ENCODE peak calls at places on chromosomes 11 and 22, in five cellular contexts. U, Z, K, C and V are unnamed samples.

GRCh38 chr11:120525285-120526085 is 13.9 kb downstream of the GRIK4 start:
- DNase-seq in K (no peak), Z (peak; percentile 56), C (no peak), U (no peak), V (no peak)

GRCh38 chr11:135061166-135061565 is 649.1 kb upstream of the B3GAT1 start:
- DNase-seq in U (no peak), C (no peak), Z (no peak), K (no peak), V (no peak)

GRCh38 chr22:24180316-24181087 is 785 bp upstream of the SUSD2 start:
- DNase-seq in Z (no peak), K (no peak), C (no peak), U (peak; percentile 22), V (no peak)

GRCh38 chr11:8941341-8942103 is 1.3 kb downstream of the ASCL3 start:
- DNase-seq in K (no peak), U (no peak), Z (no peak), C (no peak), V (no peak)

GRCh38 chr11:6755303-6755952 is 16.3 kb downstream of the OR2AG2 start:
- DNase-seq in Z (peak; percentile 43), C (no peak), K (no peak), U (no peak), V (peak; percentile 36)

GRCh38 chr11:23284626-23285025 is 424.4 kb upstream of the CCDC179 start:
- DNase-seq in C (no peak), K (no peak), Z (no peak), U (no peak), V (peak; percentile 65)

GRCh38 chr11:119747868-119748660 is 19.1 kb upstream of the NECTIN1 start:
- DNase-seq in Z (no peak), C (no peak), K (no peak), U (no peak), V (no peak)

GRCh38 chr11:2301631-2302272 is at the start of the genes C11orf21 and TSPAN32:
- DNase-seq in Z (peak; percentile 25), U (peak; percentile 63), C (no peak), K (no peak), V (peak; percentile 62)

GRCh38 chr11:18704045-18704645 is 5.6 kb downstream of the TMEM86A start:
- DNase-seq in K (no peak), U (no peak), C (no peak), Z (no peak), V (no peak)

GRCh38 chr22:37177755-37178154 is 10.3 kb downstream of the C1QTNF6 start:
- DNase-seq in C (no peak), U (no peak), K (no peak), Z (no peak), V (no peak)

GRCh38 chr11:85705805-85706204 is 19.8 kb upstream of the CCDC89 start:
- DNase-seq in K (no peak), C (no peak), U (no peak), Z (no peak), V (no peak)

GRCh38 chr11:27459191-27459590 is 13.4 kb downstream of the LGR4 start:
- DNase-seq in Z (no peak), K (no peak), C (no peak), U (no peak), V (no peak)

GRCh38 chr11:70539360-70540095 is 141.2 kb downstream of the CTTN start:
- DNase-seq in K (no peak), C (no peak), U (no peak), Z (no peak), V (no peak)

GRCh38 chr22:42492323-42492690 is 27.3 kb downstream of the RRP7A start:
- DNase-seq in Z (no peak), U (no peak), C (no peak), K (no peak), V (no peak)

GRCh38 chr11:69471329-69472052 is 10.0 kb upstream of the LINC01488 start:
- DNase-seq in C (no peak), Z (no peak), K (no peak), U (no peak), V (peak; percentile 13)

GRCh38 chr22:22902247-22902962 is 14.8 kb downstream of the IGLL5 start:
- DNase-seq in C (no peak), U (no peak), Z (no peak), K (peak; percentile 4), V (no peak)

GRCh38 chr11:2538951-2539735 is 94.3 kb downstream of the KCNQ1 start:
- DNase-seq in Z (no peak), C (no peak), K (peak; percentile 1), U (no peak), V (no peak)

GRCh38 chr22:27135582-27135981 is 478.2 kb downstream of the MIAT start:
- DNase-seq in U (no peak), C (no peak), Z (no peak), K (no peak), V (peak; percentile 89)

GRCh38 chr22:19865141-19865829 is 10.6 kb upstream of the GNB1L start:
- DNase-seq in Z (no peak), U (no peak), K (no peak), C (no peak), V (no peak)

GRCh38 chr11:18706330-18707243 is 8.0 kb downstream of the TMEM86A start:
- DNase-seq in U (peak; percentile 49), Z (peak; percentile 75), C (peak; percentile 40), K (peak; percentile 79), V (peak; percentile 36)

GRCh38 chr11:82682003-82682751 is 51.5 kb downstream of the FAM181B start:
- DNase-seq in C (peak; percentile 80), U (no peak), Z (peak; percentile 20), K (peak; percentile 4), V (peak; percentile 80)

GRCh38 chr11:91822805-91823204 is 401.8 kb upstream of the FAT3 start:
- DNase-seq in C (no peak), K (no peak), Z (no peak), U (no peak), V (no peak)

GRCh38 chr11:4465411-4465810 is 16.3 kb downstream of the OR52K2 start:
- DNase-seq in U (no peak), Z (no peak), K (no peak), C (no peak), V (no peak)
- TF ChIP-seq CTCF in U (no peak), Z (no peak), K (no peak), C (no peak), V (no peak)

GRCh38 chr11:122668562-122669090 is 13.1 kb downstream of the UBASH3B start:
- DNase-seq in C (no peak), Z (no peak), U (no peak), K (no peak), V (peak; percentile 66)
- H3K4me3 ChIP-seq in C (no peak overlapping the region), Z (no peak overlapping the region), U (no peak overlapping the region), K (no peak overlapping the region), V (no peak overlapping the region)

DNA sequence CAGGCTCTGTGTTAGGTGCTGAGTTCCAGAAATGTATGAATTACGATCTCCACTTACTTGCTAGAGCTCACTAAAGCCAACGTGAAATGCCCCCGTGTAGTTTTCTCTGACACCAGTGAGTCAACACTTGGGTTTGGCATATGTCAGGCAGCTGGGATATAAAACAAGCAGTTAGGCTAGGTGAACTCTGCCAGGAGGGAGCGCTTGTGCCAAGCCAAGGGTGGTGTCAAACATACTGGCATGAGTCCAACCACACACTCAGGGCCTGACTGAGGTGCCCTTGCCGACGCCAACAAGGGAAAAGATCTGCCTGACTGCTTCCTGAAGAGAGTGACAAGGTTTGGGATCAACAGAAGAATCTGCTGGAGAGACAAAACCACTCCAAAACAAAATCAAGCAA is 167.8 kb upstream of the NARS2 start:
- DNase-seq in U (peak; percentile 67), C (peak; percentile 85), K (peak; percentile 98), Z (peak; percentile 89), V (no peak)
- TF ChIP-seq CTCF in U (no peak), C (no peak), K (no peak), Z (no peak), V (no peak)

DNA sequence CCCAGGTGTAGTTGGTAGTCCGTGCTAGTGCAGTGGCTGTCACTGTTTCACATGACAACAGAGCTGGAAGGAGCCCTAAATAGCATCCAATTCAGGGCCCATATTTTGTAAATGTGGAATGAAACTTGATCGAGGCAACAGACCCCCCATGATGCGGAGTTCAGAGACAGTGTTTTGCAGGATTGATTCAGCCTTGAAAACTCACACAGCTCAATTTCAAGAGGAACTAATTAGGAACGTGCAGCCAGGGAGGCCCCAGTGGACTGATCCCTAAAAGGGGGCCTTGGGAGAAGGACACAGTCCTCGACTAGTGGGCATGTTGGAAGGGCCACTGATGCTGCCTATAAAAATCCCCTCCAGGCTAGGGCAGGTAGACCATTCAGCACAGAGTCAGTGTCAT is 61.0 kb upstream of the TTC12 start:
- DNase-seq in U (no peak), K (no peak), C (no peak), Z (no peak), V (no peak)
- H3K4me3 ChIP-seq in U (no peak overlapping the region), K (no peak overlapping the region), C (no peak overlapping the region), Z (no peak overlapping the region), V (no peak overlapping the region)

DNA sequence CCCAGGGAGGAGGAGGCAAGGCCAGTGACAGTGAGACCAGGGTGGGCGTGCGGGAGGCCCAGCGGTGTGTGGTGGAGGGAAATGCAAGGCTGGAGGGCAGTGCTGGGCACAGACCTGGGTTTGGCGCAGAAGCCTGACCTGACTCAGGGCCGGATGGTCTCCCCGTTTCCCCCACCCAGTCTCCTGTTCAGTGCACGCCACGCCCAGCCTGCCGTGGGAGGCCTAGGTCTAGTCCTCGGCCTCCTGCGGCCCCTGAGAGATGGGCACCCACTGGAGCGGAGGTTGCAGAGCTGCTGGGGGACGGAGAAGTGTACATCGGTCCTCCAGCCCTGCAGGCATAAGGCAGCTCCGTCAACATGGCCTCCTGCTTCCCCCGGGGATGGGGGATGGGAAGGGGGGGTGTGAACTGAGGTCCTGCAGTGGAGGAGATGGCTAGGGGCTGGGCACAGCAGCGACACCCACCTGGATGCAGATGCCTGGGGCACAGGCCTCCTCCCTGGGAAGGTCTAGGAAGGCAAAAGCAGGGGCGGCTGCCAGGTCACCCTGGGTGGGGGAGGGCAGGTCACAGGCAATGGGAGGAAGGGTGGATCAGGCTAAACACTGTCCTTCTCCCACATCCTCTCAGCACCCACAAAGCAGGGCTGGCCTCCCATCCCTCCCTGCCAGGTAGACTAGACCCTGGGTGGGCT is 15.9 kb downstream of the IL17REL start:
- DNase-seq in Z (no peak), K (no peak), U (no peak), C (no peak), V (no peak)
- TF ChIP-seq CTCF in Z (no peak), K (no peak), U (no peak), C (no peak), V (no peak)